ENCODE peak calls at places on chromosomes 7 and 10, in nine cellular contexts. P is tibial nerve, V is left ventricle myocardium inferior, T is aorta, B is neuronal stem cell, F is BE2C, A is lung, H is sigmoid colon, U is body of pancreas. O is an unnamed sample.

GRCh38 chr10:55966131-55966530 is 394.9 kb downstream of the ZWINT start:
- DNase-seq in F (no peak), U (no peak), A (no peak), T (no peak), P (no peak), H (no peak), B (no peak), V (no peak), O (no peak)

GRCh38 chr7:35555934-35556333 is 139.0 kb downstream of the HERPUD2 start:
- DNase-seq in A (no peak), B (no peak), H (no peak), V (no peak), F (no peak), U (no peak), T (no peak), P (no peak), O (no peak)

GRCh38 chr10:96814264-96814663 is 17.8 kb upstream of the LCOR start:
- DNase-seq in H (no peak), B (no peak), U (no peak), V (no peak), P (no peak), T (no peak), A (no peak), F (no peak), O (no peak)

GRCh38 chr10:131912620-131913019 is 11.8 kb downstream of the PPP2R2D start:
- DNase-seq in V (no peak), T (no peak), A (no peak), F (no peak), P (no peak), B (no peak), H (peak; percentile 21), U (no peak), O (peak; percentile 6)

GRCh38 chr7:50246551-50246950 is 58.0 kb upstream of the IKZF1 start:
- DNase-seq in A (no peak), B (no peak), P (no peak), F (no peak), H (no peak), U (no peak), T (no peak), V (no peak), O (no peak)

GRCh38 chr10:98253499-98253898 is 14.5 kb downstream of the LOXL4 start:
- DNase-seq in A (peak; percentile 26), F (no peak), B (no peak), T (no peak), U (no peak), V (no peak), P (no peak), H (no peak), O (no peak)

GRCh38 chr7:70570029-70570428 is 561.9 kb upstream of the GALNT17 start:
- DNase-seq in B (no peak), P (no peak), A (no peak), F (no peak), V (no peak), U (no peak), T (no peak), H (no peak), O (no peak)

GRCh38 chr7:14748461-14748860 is 154.1 kb downstream of the DGKB start:
- DNase-seq in H (no peak), B (no peak), U (no peak), P (no peak), T (no peak), A (no peak), V (no peak), F (no peak), O (no peak)

GRCh38 chr10:77854115-77854514 is 72.4 kb downstream of the DLG5 start:
- DNase-seq in F (no peak), T (no peak), U (no peak), V (no peak), H (no peak), A (no peak), B (no peak), P (no peak), O (no peak)

GRCh38 chr10:77853256-77853655 is 73.3 kb downstream of the DLG5 start:
- DNase-seq in B (no peak), P (no peak), A (no peak), T (no peak), F (no peak), H (no peak), U (no peak), V (no peak), O (no peak)

GRCh38 chr10:77857272-77857671 is 69.3 kb downstream of the DLG5 start:
- DNase-seq in B (no peak), V (no peak), A (peak; percentile 57), T (no peak), P (no peak), U (no peak), F (no peak), H (no peak), O (no peak)

GRCh38 chr10:77856566-77856965 is 70.0 kb downstream of the DLG5 start:
- DNase-seq in A (no peak), U (no peak), F (no peak), H (no peak), P (no peak), V (no peak), T (no peak), B (no peak), O (no peak)

DNA sequence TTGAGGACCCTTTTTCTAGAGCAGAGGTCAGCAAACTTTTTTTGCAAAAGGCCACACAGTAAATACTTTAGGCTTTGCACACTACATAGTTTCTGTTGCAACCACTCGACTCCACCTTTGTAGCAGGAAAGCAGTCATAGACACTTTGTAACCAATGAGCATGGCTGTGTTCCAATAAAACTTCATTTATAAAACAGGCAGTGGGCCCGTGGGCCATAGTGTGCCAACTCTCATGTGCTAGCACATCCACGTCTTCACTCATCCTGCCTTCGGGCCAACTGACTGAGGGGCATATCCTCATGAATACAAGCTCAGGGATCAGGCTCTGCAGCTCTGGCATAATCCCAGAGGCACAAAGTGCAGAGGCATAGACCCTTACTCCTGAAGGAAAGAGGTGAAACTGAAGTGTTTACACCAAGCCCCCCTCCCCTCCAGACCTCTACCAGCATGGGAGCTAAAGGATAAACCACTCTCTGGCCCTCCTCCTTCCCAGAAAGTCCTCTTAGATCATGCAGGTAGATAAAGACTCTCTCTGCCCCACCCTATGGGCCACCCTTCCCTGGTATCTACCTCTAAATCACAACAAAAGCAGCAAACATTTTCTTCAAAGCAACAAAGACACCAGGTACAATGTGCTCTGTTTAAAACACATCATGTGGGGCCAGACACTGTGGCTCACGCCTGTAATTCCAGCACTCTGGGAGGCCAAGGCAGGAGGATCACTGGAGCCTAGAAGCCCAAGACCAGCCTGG is 71.0 kb downstream of the DLG5 start:
- DNase-seq in B (no peak), P (no peak), H (no peak), F (no peak), T (no peak), A (no peak), V (no peak), U (no peak), O (no peak)
- H3K4me1 ChIP-seq in B (no peaks in the 10 kb centered on the region), P (no peaks in the 10 kb centered on the region), H (peaks cover 6% of the 10 kb centered on the region), F (no peaks in the 10 kb centered on the region), T (no peaks in the 10 kb centered on the region), A (no peaks in the 10 kb centered on the region), V (no peaks in the 10 kb centered on the region), U (no peaks in the 10 kb centered on the region), O (no peaks in the 10 kb centered on the region)

GRCh38 chr10:1774796-1775195 is 37.5 kb upstream of the ADARB2 start:
- DNase-seq in A (no peak), F (no peak), U (no peak), P (no peak), H (no peak), T (no peak), B (no peak), V (no peak), O (no peak)

GRCh38 chr10:1779796-1780195 is 42.5 kb upstream of the ADARB2 start:
- DNase-seq in V (no peak), H (no peak), P (no peak), B (no peak), A (no peak), T (no peak), F (no peak), U (no peak), O (no peak)

GRCh38 chr10:1778570-1778969 is 41.2 kb upstream of the ADARB2 start:
- DNase-seq in P (no peak), A (no peak), F (no peak), V (no peak), B (no peak), U (no peak), T (no peak), H (no peak), O (no peak)

GRCh38 chr10:1776127-1776662 is 38.9 kb upstream of the ADARB2 start:
- DNase-seq in B (no peak), T (no peak), H (no peak), A (no peak), U (no peak), V (no peak), P (no peak), F (no peak), O (no peak)
- H3K9me3 ChIP-seq in B (no peaks in the 10 kb centered on the region), T (no peaks in the 10 kb centered on the region), H (no peaks in the 10 kb centered on the region), A (no peaks in the 10 kb centered on the region), U (no peaks in the 10 kb centered on the region), V (no peaks in the 10 kb centered on the region), P (no peaks in the 10 kb centered on the region), F (no peaks in the 10 kb centered on the region), O (no peaks in the 10 kb centered on the region)

GRCh38 chr10:114504769-114505579 is 100.7 kb upstream of the AFAP1L2 start:
- DNase-seq in U (peak; percentile 56), V (no peak), H (peak; percentile 78), B (no peak), A (peak; percentile 57), F (no peak), T (no peak), P (peak; percentile 80), O (no peak)

GRCh38 chr10:114499630-114500190 is 95.4 kb upstream of the AFAP1L2 start:
- DNase-seq in A (no peak), T (no peak), V (no peak), F (no peak), B (no peak), P (no peak), H (no peak), U (no peak), O (peak; percentile 80)

GRCh38 chr10:114500643-114501042 is 96.3 kb upstream of the AFAP1L2 start:
- DNase-seq in T (no peak), P (no peak), A (no peak), B (no peak), U (no peak), V (no peak), H (no peak), F (no peak), O (no peak)

GRCh38 chr10:114501650-114502049 is 97.3 kb upstream of the AFAP1L2 start:
- DNase-seq in F (no peak), B (no peak), P (no peak), A (no peak), T (no peak), V (no peak), H (no peak), U (no peak), O (no peak)

GRCh38 chr10:114502071-114502470 is 97.8 kb upstream of the AFAP1L2 start:
- DNase-seq in A (no peak), V (no peak), F (no peak), U (no peak), B (no peak), P (no peak), T (no peak), H (no peak), O (no peak)
- H3K4me3 ChIP-seq in A (no peak overlapping the region), V (no peak overlapping the region), F (no peak overlapping the region), U (no peak overlapping the region), B (no peak overlapping the region), P (no peak overlapping the region), T (no peak overlapping the region), H (no peak overlapping the region), O (no peak overlapping the region)

DNA sequence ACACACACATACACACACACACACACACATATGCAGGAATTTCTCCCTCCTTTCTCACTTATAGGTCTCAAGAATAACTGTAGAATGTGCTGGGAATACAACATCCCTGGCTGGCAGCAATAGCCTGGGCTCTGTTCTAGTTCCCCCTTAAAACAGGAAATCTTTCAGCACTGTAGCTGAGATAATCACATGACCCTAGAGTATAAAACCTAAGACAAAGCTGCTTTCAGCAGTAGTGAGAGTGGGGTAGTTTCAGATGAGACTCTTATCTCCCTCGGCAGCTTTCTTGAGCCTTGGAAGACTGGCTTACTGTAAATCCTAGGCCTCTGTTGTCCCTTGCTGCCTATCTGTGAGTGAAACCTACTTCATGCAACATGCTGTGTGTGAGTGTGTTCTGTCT is 137.4 kb upstream of the AKR1E2 start:
- DNase-seq in T (no peak), H (no peak), U (no peak), F (no peak), A (no peak), V (no peak), P (no peak), B (no peak), O (no peak)
- H3K4me1 ChIP-seq in T (no peaks in the 10 kb centered on the region), H (no peaks in the 10 kb centered on the region), U (no peaks in the 10 kb centered on the region), F (no peaks in the 10 kb centered on the region), A (no peaks in the 10 kb centered on the region), V (peaks cover 33% of the 10 kb centered on the region), P (no peaks in the 10 kb centered on the region), B (no peaks in the 10 kb centered on the region), O (no peaks in the 10 kb centered on the region)

O was measured in Peyer's patch.